ENCODE peak calls at places on chromosomes 16 and 17, in seven cellular contexts. O is GOT3; X is A172; W is effector memory CD8-positive, alpha-beta T cell; D is T47D; B is sigmoid colon; F is fibroblast of the aortic adventitia. U is an unnamed sample.

GRCh38 chr16:67547423-67548264 is 14.7 kb upstream of the CTCF start:
- DNase-seq in O (no peak), X (no peak), W (no peak), D (no peak), B (peak), F (no peak), U (no peak)

GRCh38 chr17:49403514-49404289 is 11.0 kb downstream of the PHB1 start:
- DNase-seq in O (no peak), X (no peak), W (no peak), D (no peak), B (peak), F (no peak), U (no peak)

GRCh38 chr17:75843577-75844529 is at the start of gene UNC13D:
- DNase-seq in O (no peak), X (peak), W (peak), D (no peak), B (peak), F (no peak), U (peak)

GRCh38 chr16:83713597-83713996 is 94.2 kb upstream of the HSBP1 start:
- DNase-seq in O (no peak), X (peak), W (no peak), D (no peak), B (no peak), F (no peak), U (no peak)

GRCh38 chr17:16915752-16916556 is 56.0 kb downstream of the TNFRSF13B start:
- DNase-seq in O (no peak), X (peak), W (peak), D (peak), B (no peak), F (peak), U (peak)

GRCh38 chr16:31033709-31034492 is 543 bp downstream of the STX4 start:
- DNase-seq in O (peak), X (peak), W (peak), D (peak), B (peak), F (peak), U (peak)

GRCh38 chr16:23771642-23772041 is 16.8 kb downstream of the CHP2 start:
- DNase-seq in O (no peak), X (no peak), W (no peak), D (no peak), B (no peak), F (no peak), U (peak)

GRCh38 chr16:5024632-5025031 is 9.1 kb downstream of the NAGPA start:
- DNase-seq in O (no peak), X (peak), W (no peak), D (peak), B (no peak), F (peak), U (peak)

GRCh38 chr16:79528281-79528680 is 72.3 kb downstream of the MAF start:
- DNase-seq in O (no peak), X (no peak), W (no peak), D (no peak), B (no peak), F (no peak), U (no peak)

GRCh38 chr17:83203472-83204221 is 124.2 kb downstream of the METRNL start:
- DNase-seq in O (no peak), X (no peak), W (no peak), D (no peak), B (peak), F (peak), U (no peak)

GRCh38 chr16:1839554-1839953 is 12.5 kb downstream of the FAHD1 start:
- DNase-seq in O (no peak), X (no peak), W (no peak), D (no peak), B (no peak), F (peak), U (no peak)

GRCh38 chr17:39252788-39253460 is 27.2 kb upstream of the STAC2 start:
- DNase-seq in O (no peak), X (no peak), W (no peak), D (no peak), B (no peak), F (no peak), U (no peak)

GRCh38 chr17:70157151-70157550 is 12.2 kb upstream of the KCNJ2 start:
- DNase-seq in O (no peak), X (no peak), W (no peak), D (no peak), B (no peak), F (no peak), U (no peak)

GRCh38 chr16:48647794-48648193 is 37.8 kb upstream of the N4BP1 start:
- DNase-seq in O (no peak), X (no peak), W (no peak), D (no peak), B (no peak), F (no peak), U (no peak)

GRCh38 chr16:27383511-27384243 is 18.3 kb upstream of the IL21R start:
- DNase-seq in O (no peak), X (no peak), W (no peak), D (no peak), B (peak), F (no peak), U (no peak)

GRCh38 chr17:39619786-39620101 is 7.0 kb upstream of the PPP1R1B start:
- DNase-seq in O (no peak), X (no peak), W (no peak), D (no peak), B (no peak), F (no peak), U (no peak)

GRCh38 chr17:61419496-61420046 is 19.9 kb downstream of the TBX2 start:
- DNase-seq in O (no peak), X (no peak), W (no peak), D (no peak), B (no peak), F (no peak), U (no peak)

GRCh38 chr17:2214887-2215615 is 88.5 kb downstream of the SMG6 start:
- DNase-seq in O (no peak), X (peak), W (no peak), D (no peak), B (peak), F (peak), U (no peak)

GRCh38 chr16:49495596-49496355 is 122.2 kb downstream of the C16orf78 start:
- DNase-seq in O (no peak), X (no peak), W (no peak), D (no peak), B (no peak), F (no peak), U (no peak)

GRCh38 chr17:57940217-57940616 is 15.0 kb downstream of the CUEDC1 start:
- DNase-seq in O (no peak), X (no peak), W (no peak), D (no peak), B (no peak), F (no peak), U (no peak)

GRCh38 chr17:8622191-8622590 is 8.3 kb downstream of the MYH10 start:
- DNase-seq in O (no peak), X (no peak), W (no peak), D (no peak), B (no peak), F (no peak), U (no peak)

GRCh38 chr16:75254359-75254837 is 3.0 kb upstream of the BCAR1 start:
- DNase-seq in O (no peak), X (peak), W (no peak), D (peak), B (peak), F (peak), U (peak)

GRCh38 chr16:29729116-29729521 is 16.7 kb downstream of the C16orf54 start:
- DNase-seq in O (no peak), X (peak), W (no peak), D (peak), B (no peak), F (peak), U (peak)

GRCh38 chr17:78852709-78853111 is 12.1 kb upstream of the USP36 start:
- DNase-seq in O (no peak), X (no peak), W (no peak), D (no peak), B (no peak), F (no peak), U (no peak)

GRCh38 chr17:72432881-72433280 is 312.1 kb downstream of the SOX9 start:
- DNase-seq in O (no peak), X (no peak), W (no peak), D (no peak), B (no peak), F (no peak), U (no peak)

GRCh38 chr16:56389554-56389953 is 35.8 kb downstream of the AMFR start:
- DNase-seq in O (no peak), X (peak), W (no peak), D (no peak), B (no peak), F (peak), U (peak)

GRCh38 chr17:64596439-64596838 is 65.7 kb downstream of the SMURF2 start:
- DNase-seq in O (no peak), X (no peak), W (no peak), D (no peak), B (no peak), F (no peak), U (no peak)

GRCh38 chr17:66691644-66692500 is 143.0 kb upstream of the CACNG5 start:
- DNase-seq in O (no peak), X (no peak), W (no peak), D (no peak), B (no peak), F (peak), U (peak)

GRCh38 chr16:69762843-69763556 is 868 bp downstream of the WWP2 start:
- DNase-seq in O (no peak), X (peak), W (no peak), D (no peak), B (no peak), F (peak), U (no peak)

GRCh38 chr17:34314279-34314678 is 5.0 kb upstream of the CCL8 start:
- DNase-seq in O (no peak), X (no peak), W (no peak), D (no peak), B (peak), F (peak), U (no peak)

U was measured in MCF 10A.